ENCODE peak calls at places on chromosome 2, in six cellular contexts. One of them, this sample, is unnamed.

GRCh38 chr2:99707592-99707991 is 217.8 kb upstream of the REV1 start:
- DNase-seq in GM04504: no peak
- DNase-seq in left kidney: no peak
- DNase-seq in GM23248: peak
- DNase-seq in endothelial cell: no peak
- DNase-seq in ELF-1: no peak
- DNase-seq in this sample: no peak

GRCh38 chr2:857081-857480 is 93.6 kb upstream of the SNTG2 start:
- DNase-seq in GM04504: no peak
- DNase-seq in left kidney: no peak
- DNase-seq in GM23248: no peak
- DNase-seq in endothelial cell: no peak
- DNase-seq in ELF-1: no peak
- DNase-seq in this sample: no peak

GRCh38 chr2:59777120-59777519 is 776.3 kb downstream of the BCL11A start:
- DNase-seq in GM04504: no peak
- DNase-seq in left kidney: no peak
- DNase-seq in GM23248: no peak
- DNase-seq in endothelial cell: no peak
- DNase-seq in ELF-1: no peak
- DNase-seq in this sample: no peak

GRCh38 chr2:153519260-153519875 is 40.8 kb upstream of the RPRM start:
- DNase-seq in GM04504: peak
- DNase-seq in left kidney: peak
- DNase-seq in GM23248: peak
- DNase-seq in endothelial cell: peak
- DNase-seq in ELF-1: peak
- DNase-seq in this sample: peak

GRCh38 chr2:65662654-65663432 is 230.4 kb upstream of the SPRED2 start:
- DNase-seq in GM04504: peak
- DNase-seq in left kidney: peak
- DNase-seq in GM23248: peak
- DNase-seq in endothelial cell: no peak
- DNase-seq in ELF-1: no peak
- DNase-seq in this sample: no peak

GRCh38 chr2:43508209-43508608 is 87.6 kb downstream of the THADA start:
- DNase-seq in GM04504: no peak
- DNase-seq in left kidney: no peak
- DNase-seq in GM23248: no peak
- DNase-seq in endothelial cell: no peak
- DNase-seq in ELF-1: no peak
- DNase-seq in this sample: no peak

GRCh38 chr2:109063326-109063670 is 65.7 kb upstream of the SH3RF3 start:
- DNase-seq in GM04504: no peak
- DNase-seq in left kidney: peak
- DNase-seq in GM23248: no peak
- DNase-seq in endothelial cell: no peak
- DNase-seq in ELF-1: peak
- DNase-seq in this sample: no peak

GRCh38 chr2:29509397-29509796 is 394.2 kb downstream of the CLIP4 start:
- DNase-seq in GM04504: no peak
- DNase-seq in left kidney: no peak
- DNase-seq in GM23248: peak
- DNase-seq in endothelial cell: no peak
- DNase-seq in ELF-1: no peak
- DNase-seq in this sample: no peak

GRCh38 chr2:231604685-231605606 is 12.3 kb downstream of the TEX44 start:
- DNase-seq in GM04504: peak
- DNase-seq in left kidney: peak
- DNase-seq in GM23248: peak
- DNase-seq in endothelial cell: peak
- DNase-seq in ELF-1: peak
- DNase-seq in this sample: peak

GRCh38 chr2:4873328-4873727 is 818.9 kb upstream of the SOX11 start:
- DNase-seq in GM04504: no peak
- DNase-seq in left kidney: no peak
- DNase-seq in GM23248: no peak
- DNase-seq in endothelial cell: no peak
- DNase-seq in ELF-1: no peak
- DNase-seq in this sample: no peak

GRCh38 chr2:113973856-113974255 is 84.0 kb downstream of the ACTR3 start:
- DNase-seq in GM04504: no peak
- DNase-seq in left kidney: peak
- DNase-seq in GM23248: no peak
- DNase-seq in endothelial cell: no peak
- DNase-seq in ELF-1: no peak
- DNase-seq in this sample: no peak

GRCh38 chr2:167749641-167750040 is 497.8 kb downstream of the STK39 start:
- DNase-seq in GM04504: no peak
- DNase-seq in left kidney: no peak
- DNase-seq in GM23248: no peak
- DNase-seq in endothelial cell: no peak
- DNase-seq in ELF-1: no peak
- DNase-seq in this sample: no peak

GRCh38 chr2:86592547-86593230 is 29.4 kb upstream of the CHMP3 start:
- DNase-seq in GM04504: no peak
- DNase-seq in left kidney: no peak
- DNase-seq in GM23248: peak
- DNase-seq in endothelial cell: no peak
- DNase-seq in ELF-1: no peak
- DNase-seq in this sample: no peak

GRCh38 chr2:171822520-171823297 is 71.3 kb downstream of the SLC25A12 start:
- DNase-seq in GM04504: no peak
- DNase-seq in left kidney: no peak
- DNase-seq in GM23248: peak
- DNase-seq in endothelial cell: no peak
- DNase-seq in ELF-1: no peak
- DNase-seq in this sample: no peak

GRCh38 chr2:72988726-72989273 is 71.5 kb downstream of the EMX1 start:
- DNase-seq in GM04504: no peak
- DNase-seq in left kidney: no peak
- DNase-seq in GM23248: no peak
- DNase-seq in endothelial cell: no peak
- DNase-seq in ELF-1: no peak
- DNase-seq in this sample: no peak

GRCh38 chr2:142874293-142874814 is 3.1 kb upstream of the KYNU start:
- DNase-seq in GM04504: peak
- DNase-seq in left kidney: no peak
- DNase-seq in GM23248: peak
- DNase-seq in endothelial cell: no peak
- DNase-seq in ELF-1: no peak
- DNase-seq in this sample: no peak

GRCh38 chr2:47076586-47077441 is 78.3 kb downstream of the STPG4 start:
- DNase-seq in GM04504: peak
- DNase-seq in left kidney: no peak
- DNase-seq in GM23248: peak
- DNase-seq in endothelial cell: no peak
- DNase-seq in ELF-1: peak
- DNase-seq in this sample: no peak

GRCh38 chr2:206979922-206980321 is 40.6 kb downstream of the CPO start:
- DNase-seq in GM04504: no peak
- DNase-seq in left kidney: no peak
- DNase-seq in GM23248: no peak
- DNase-seq in endothelial cell: no peak
- DNase-seq in ELF-1: no peak
- DNase-seq in this sample: no peak

GRCh38 chr2:18611184-18611583 is 21.8 kb upstream of the NT5C1B start:
- DNase-seq in GM04504: no peak
- DNase-seq in left kidney: no peak
- DNase-seq in GM23248: no peak
- DNase-seq in endothelial cell: no peak
- DNase-seq in ELF-1: no peak
- DNase-seq in this sample: no peak

GRCh38 chr2:24850944-24851343 is 57.7 kb downstream of the CENPO start:
- DNase-seq in GM04504: no peak
- DNase-seq in left kidney: peak
- DNase-seq in GM23248: no peak
- DNase-seq in endothelial cell: no peak
- DNase-seq in ELF-1: no peak
- DNase-seq in this sample: no peak

GRCh38 chr2:235614176-235614860 is 120.5 kb downstream of the AGAP1 start:
- DNase-seq in GM04504: no peak
- DNase-seq in left kidney: peak
- DNase-seq in GM23248: peak
- DNase-seq in endothelial cell: no peak
- DNase-seq in ELF-1: no peak
- DNase-seq in this sample: no peak